ENCODE peak calls at places on chromosomes 13 and 19, in four cellular contexts. D is H1, V is K562, I is HepG2. O is an unnamed sample.

GRCh38 chr13:113907637-113908617 is 44.1 kb upstream of the GAS6 start:
- DNase-seq in D (no peak), V (no peak), I (no peak), O (no peak)

GRCh38 chr13:71274923-71275593 is 591.9 kb downstream of the DACH1 start:
- DNase-seq in D (no peak), V (no peak), I (no peak), O (peak)

GRCh38 chr13:90696656-90697055 is 650.8 kb upstream of the MIR17HG start:
- DNase-seq in D (no peak), V (no peak), I (no peak), O (no peak)

GRCh38 chr13:20197361-20197834 is 4.7 kb upstream of the GJB2 start:
- DNase-seq in D (no peak), V (peak), I (peak), O (no peak)

GRCh38 chr13:103164239-103164638 is 98.0 kb upstream of the SLC10A2 start:
- DNase-seq in D (no peak), V (no peak), I (no peak), O (no peak)

GRCh38 chr13:113152894-113153809 is 5.3 kb upstream of the PROZ start:
- DNase-seq in D (no peak), V (peak), I (peak), O (no peak)

GRCh38 chr19:15014579-15014978 is 34.7 kb upstream of the CASP14 start:
- DNase-seq in D (no peak), V (peak), I (no peak), O (no peak)

GRCh38 chr13:46232281-46232680 is 20.6 kb downstream of the LRRC63 start:
- DNase-seq in D (no peak), V (no peak), I (no peak), O (no peak)

GRCh38 chr19:33296473-33297060 is 5.8 kb downstream of the CEBPA start:
- DNase-seq in D (no peak), V (no peak), I (no peak), O (no peak)

GRCh38 chr19:277581-278165 is 13.5 kb downstream of the PLPP2 start:
- DNase-seq in D (no peak), V (no peak), I (no peak), O (no peak)

GRCh38 chr19:48398329-48399235 is 5.1 kb downstream of the GRIN2D start:
- DNase-seq in D (peak), V (peak), I (peak), O (no peak)

GRCh38 chr19:51181913-51182419 is 39.9 kb downstream of the SIGLEC7 start:
- DNase-seq in D (peak), V (no peak), I (no peak), O (no peak)

GRCh38 chr13:101649490-101650126 is 197.1 kb downstream of the ITGBL1 start:
- DNase-seq in D (no peak), V (no peak), I (no peak), O (no peak)

GRCh38 chr13:59842507-59842906 is 321.2 kb downstream of the DIAPH3 start:
- DNase-seq in D (no peak), V (no peak), I (no peak), O (no peak)

GRCh38 chr19:18501832-18502231 is 20.0 kb downstream of the ELL start:
- DNase-seq in D (no peak), V (no peak), I (no peak), O (no peak)

GRCh38 chr13:39577833-39578232 is 25.2 kb downstream of the LHFPL6 start:
- DNase-seq in D (no peak), V (no peak), I (no peak), O (no peak)

GRCh38 chr13:50990050-50990449 is 80.5 kb downstream of the RNASEH2B start:
- DNase-seq in D (no peak), V (no peak), I (no peak), O (no peak)

GRCh38 chr13:96652506-96652905 is 341.8 kb downstream of the OXGR1 start:
- DNase-seq in D (no peak), V (no peak), I (no peak), O (no peak)

GRCh38 chr19:49861541-49862410 is 5.6 kb downstream of the PNKP start:
- DNase-seq in D (no peak), V (no peak), I (no peak), O (no peak)

GRCh38 chr19:19276386-19276785 is 3.3 kb upstream of the TM6SF2 start:
- DNase-seq in D (no peak), V (no peak), I (no peak), O (no peak)

GRCh38 chr13:113305208-113305607 is 8.2 kb downstream of the LAMP1 start:
- DNase-seq in D (no peak), V (no peak), I (no peak), O (no peak)

GRCh38 chr13:94305934-94306333 is 173.5 kb downstream of the DCT start:
- DNase-seq in D (no peak), V (no peak), I (no peak), O (no peak)

GRCh38 chr13:99199541-99200432 is 867 bp upstream of the UBAC2 start:
- DNase-seq in D (no peak), V (no peak), I (no peak), O (no peak)

GRCh38 chr19:48090281-48090802 is 20.3 kb downstream of the PLA2G4C start:
- DNase-seq in D (no peak), V (no peak), I (no peak), O (no peak)

GRCh38 chr19:40256511-40256910 is 28.6 kb downstream of the AKT2 start:
- DNase-seq in D (no peak), V (no peak), I (no peak), O (no peak)

GRCh38 chr13:76803831-76804230 is 82.4 kb downstream of the KCTD12 start:
- DNase-seq in D (no peak), V (no peak), I (no peak), O (no peak)

GRCh38 chr13:84607614-84608013 is 725.3 kb upstream of the SLITRK1 start:
- DNase-seq in D (no peak), V (no peak), I (no peak), O (no peak)

GRCh38 chr19:14434157-14434501 is 1.0 kb downstream of the PKN1 start:
- DNase-seq in D (no peak), V (no peak), I (no peak), O (no peak)

GRCh38 chr13:29849071-29849541 is 1.3 kb downstream of the UBL3 start:
- DNase-seq in D (no peak), V (no peak), I (peak), O (no peak)

GRCh38 chr13:97140611-97141010 is 81.5 kb upstream of the MBNL2 start:
- DNase-seq in D (no peak), V (no peak), I (no peak), O (no peak)

GRCh38 chr13:46119883-46120614 is 15.2 kb upstream of the CPB2 start:
- DNase-seq in D (no peak), V (peak), I (no peak), O (no peak)

GRCh38 chr19:18483119-18483518 is 38.8 kb downstream of the ELL start:
- DNase-seq in D (no peak), V (no peak), I (no peak), O (no peak)

GRCh38 chr19:29685326-29685725 is 20.1 kb downstream of the PLEKHF1 start:
- DNase-seq in D (no peak), V (no peak), I (no peak), O (no peak)

GRCh38 chr13:92510416-92510815 is 716.2 kb upstream of the GPC6 start:
- DNase-seq in D (no peak), V (no peak), I (no peak), O (no peak)

GRCh38 chr19:19426216-19426615 is 20.7 kb downstream of the GATAD2A start:
- DNase-seq in D (no peak), V (no peak), I (no peak), O (no peak)

DNA sequence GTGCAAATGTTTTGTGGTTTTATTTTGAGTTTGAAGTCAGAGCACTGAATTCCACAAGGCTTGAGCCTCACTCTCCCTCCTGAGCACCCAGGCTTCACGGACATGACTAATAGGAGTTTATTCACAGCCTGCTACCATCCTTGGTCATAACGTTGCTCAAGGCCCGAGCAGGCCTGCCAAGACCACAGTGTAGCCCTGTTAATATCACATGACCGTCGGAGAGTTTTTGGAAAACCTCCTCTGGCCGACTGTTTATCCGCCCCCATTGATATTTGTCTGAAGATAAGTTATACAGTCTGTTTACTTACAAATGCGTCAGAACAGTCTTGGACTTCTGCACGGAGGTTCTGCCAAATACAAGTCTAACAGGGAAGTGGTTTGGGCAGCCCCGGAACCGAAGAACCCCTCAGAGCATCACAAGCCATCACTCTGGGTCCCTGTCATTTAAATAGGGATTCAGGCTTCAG is 89.9 kb downstream of the COL4A2 start:
- DNase-seq in D (no peak), V (no peak), I (no peak), O (no peak)
- TF ChIP-seq POLR2AphosphoS5 in D (no peak), V (no peak), I (no peak), O (no peak)

GRCh38 chr13:67351915-67352314 is 121.8 kb upstream of the PCDH9 start:
- DNase-seq in D (no peak), V (no peak), I (no peak), O (no peak)

GRCh38 chr13:67351114-67351513 is 121.0 kb upstream of the PCDH9 start:
- DNase-seq in D (no peak), V (no peak), I (no peak), O (no peak)

GRCh38 chr13:67355791-67356190 is 125.7 kb upstream of the PCDH9 start:
- DNase-seq in D (no peak), V (no peak), I (no peak), O (no peak)

GRCh38 chr13:67353031-67353430 is 122.9 kb upstream of the PCDH9 start:
- DNase-seq in D (no peak), V (no peak), I (no peak), O (no peak)

DNA sequence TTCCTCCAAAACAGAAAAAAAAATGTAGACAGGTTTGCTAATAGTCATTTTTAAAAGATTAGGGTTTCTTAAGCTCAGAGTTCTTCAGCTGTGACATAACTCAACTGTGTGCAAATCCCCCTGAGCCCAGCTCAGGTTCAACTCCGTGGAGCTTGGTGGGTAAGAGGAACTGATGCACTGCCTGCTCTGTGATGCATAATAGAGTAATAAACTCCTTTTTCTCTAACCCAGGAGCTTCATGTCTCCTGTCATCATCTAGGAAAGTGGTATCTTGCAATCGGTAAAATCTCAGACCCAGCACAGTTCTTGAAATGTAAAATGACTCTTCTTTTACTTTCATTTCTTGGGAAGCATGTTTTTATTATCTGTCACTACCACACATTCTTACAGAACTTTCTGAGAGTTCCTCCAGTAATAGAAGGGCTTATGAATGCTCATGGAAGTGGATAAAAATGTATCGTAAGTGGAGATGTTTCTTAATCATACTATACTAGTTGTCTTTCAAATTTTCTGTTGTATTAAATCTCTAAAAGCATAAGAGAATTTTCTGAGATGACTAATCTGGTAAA is 123.8 kb upstream of the PCDH9 start:
- DNase-seq in D (no peak), V (no peak), I (no peak), O (no peak)
- TF ChIP-seq CBX5 in D (no peak), V (no peak), I (no peak), O (no peak)

GRCh38 chr13:106182404-106182803 is 353.1 kb downstream of the EFNB2 start:
- DNase-seq in D (no peak), V (no peak), I (no peak), O (no peak)

GRCh38 chr13:106186366-106187030 is 349.0 kb downstream of the EFNB2 start:
- DNase-seq in D (no peak), V (no peak), I (no peak), O (no peak)

GRCh38 chr13:106187092-106187491 is 348.4 kb downstream of the EFNB2 start:
- DNase-seq in D (no peak), V (no peak), I (no peak), O (no peak)

GRCh38 chr13:106184778-106185177 is 350.7 kb downstream of the EFNB2 start:
- DNase-seq in D (no peak), V (no peak), I (no peak), O (no peak)

GRCh38 chr13:106183410-106184128 is 351.9 kb downstream of the EFNB2 start:
- DNase-seq in D (no peak), V (no peak), I (no peak), O (no peak)
- TF ChIP-seq POLR2AphosphoS5 in D (no peak), V (no peak), I (no peak), O (no peak)

GRCh38 chr13:23979361-23980159 is 82.3 kb upstream of the C1QTNF9B start:
- DNase-seq in D (no peak), V (no peak), I (peak), O (no peak)
- TF ChIP-seq CBX5 in D (no peak), V (no peak), I (no peak), O (no peak)

GRCh38 chr19:3243851-3244700 is 19.6 kb downstream of the CELF5 start:
- DNase-seq in D (no peak), V (peak), I (peak), O (no peak)
- TF ChIP-seq POLR2AphosphoS5 in D (no peak), V (no peak), I (no peak), O (no peak)

GRCh38 chr13:79987323-79987722 is 353.6 kb downstream of the SPRY2 start:
- DNase-seq in D (no peak), V (no peak), I (no peak), O (no peak)

GRCh38 chr13:79989251-79989661 is 351.7 kb downstream of the SPRY2 start:
- DNase-seq in D (no peak), V (no peak), I (no peak), O (no peak)

GRCh38 chr13:79987761-79988160 is 353.2 kb downstream of the SPRY2 start:
- DNase-seq in D (no peak), V (no peak), I (no peak), O (no peak)

GRCh38 chr13:79990048-79990447 is 350.9 kb downstream of the SPRY2 start:
- DNase-seq in D (no peak), V (no peak), I (no peak), O (no peak)

DNA sequence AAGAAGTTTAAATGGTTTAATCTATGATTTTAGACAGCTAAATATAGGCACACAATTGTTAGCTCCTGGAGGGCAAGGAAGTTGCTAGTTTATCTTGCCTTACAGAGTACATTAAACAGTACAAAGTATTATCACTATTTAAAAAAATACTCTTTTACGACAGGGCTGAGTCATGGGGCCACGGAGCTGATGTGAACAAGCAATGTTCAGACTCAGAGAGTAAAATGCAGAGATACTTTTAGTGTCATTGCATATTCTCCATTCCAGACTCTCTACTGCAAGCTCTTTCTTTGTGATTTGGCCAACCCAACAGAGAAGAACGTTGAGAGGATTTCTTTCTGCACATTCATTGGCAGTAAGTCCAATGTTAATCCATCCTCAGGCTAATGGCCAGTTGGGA is 352.4 kb downstream of the SPRY2 start:
- DNase-seq in D (no peak), V (no peak), I (no peak), O (no peak)
- TF ChIP-seq CBX5 in D (no peak), V (no peak), I (no peak), O (no peak)

DNA sequence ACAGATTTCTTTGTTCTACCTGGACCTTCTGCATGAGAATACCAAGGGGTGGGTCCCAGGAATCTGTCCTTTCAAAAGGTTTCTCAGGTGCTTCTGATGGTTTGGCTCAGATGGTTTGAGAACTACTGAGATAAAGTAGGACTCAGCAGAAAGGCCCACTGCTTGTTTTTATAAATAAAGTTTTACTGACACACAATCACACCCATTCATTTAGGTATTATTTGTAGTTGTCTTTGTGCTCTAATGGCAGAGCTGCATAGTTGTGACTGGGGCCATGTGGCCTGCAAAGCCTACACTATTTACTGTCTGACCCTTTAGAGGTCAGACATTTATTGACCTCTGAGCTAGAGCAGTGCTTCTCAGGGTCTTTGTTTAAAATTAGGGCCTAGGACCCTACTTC is 17.6 kb downstream of the EDDM13 start:
- DNase-seq in D (no peak), V (no peak), I (no peak), O (no peak)
- TF ChIP-seq POLR2AphosphoS5 in D (no peak), V (no peak), I (no peak), O (no peak)

O was measured in GM12878.